ENCODE peak calls at places on chromosomes 1 and 21, in nine cellular contexts. N, W, K, A, M, S, J, Y and L are unnamed samples.

GRCh38 chr1:243831463-243831862 is 18.6 kb downstream of the AKT3 start:
- DNase-seq in N (no peak), W (no peak), K (no peak), A (no peak), M (no peak), S (no peak), J (no peak), Y (no peak), L (no peak)

GRCh38 chr21:46096997-46097825 is 701 bp upstream of the COL6A2 start:
- DNase-seq in N (no peak), W (peak; percentile 12), K (no peak), A (peak; percentile 11), M (peak; percentile 8), S (peak; percentile 6), J (no peak), Y (peak; percentile 48), L (peak; percentile 40)

GRCh38 chr1:29372108-29372507 is 135.8 kb downstream of the PTPRU start:
- DNase-seq in N (no peak), W (no peak), K (no peak), A (peak; percentile 65), M (no peak), S (no peak), J (no peak), Y (no peak), L (no peak)

GRCh38 chr1:4218619-4219018 is 318.5 kb upstream of the C1orf174 start:
- DNase-seq in N (no peak), W (no peak), K (no peak), A (no peak), M (no peak), S (no peak), J (no peak), Y (no peak), L (no peak)

GRCh38 chr1:116368241-116368640 is 4.8 kb upstream of the ATP1A1 start:
- DNase-seq in N (no peak), W (no peak), K (no peak), A (no peak), M (no peak), S (no peak), J (no peak), Y (no peak), L (no peak)

GRCh38 chr1:113326976-113327375 is 63.3 kb upstream of the MAGI3 start:
- DNase-seq in N (peak; percentile 49), W (no peak), K (no peak), A (no peak), M (no peak), S (no peak), J (no peak), Y (no peak), L (no peak)

GRCh38 chr1:169495050-169495740 is 9.5 kb upstream of the SLC19A2 start:
- DNase-seq in N (peak; percentile 65), W (no peak), K (no peak), A (no peak), M (no peak), S (no peak), J (no peak), Y (no peak), L (no peak)

GRCh38 chr1:60908159-60908558 is 174.2 kb upstream of the NFIA start:
- DNase-seq in N (peak; percentile 38), W (no peak), K (no peak), A (no peak), M (no peak), S (no peak), J (no peak), Y (no peak), L (no peak)

GRCh38 chr1:15065736-15066135 is 87.8 kb upstream of the TMEM51 start:
- DNase-seq in N (no peak), W (no peak), K (no peak), A (no peak), M (no peak), S (no peak), J (no peak), Y (no peak), L (no peak)

GRCh38 chr21:45511661-45512431 is 30.4 kb downstream of the SLC19A1 start:
- DNase-seq in N (no peak), W (no peak), K (no peak), A (peak; percentile 42), M (no peak), S (no peak), J (no peak), Y (no peak), L (peak; percentile 45)

GRCh38 chr1:175889044-175889443 is 145.6 kb upstream of the TNR start:
- DNase-seq in N (no peak), W (no peak), K (no peak), A (no peak), M (no peak), S (no peak), J (no peak), Y (no peak), L (no peak)

GRCh38 chr1:21149862-21150432 is 26.8 kb downstream of the EIF4G3 start:
- DNase-seq in N (peak; percentile 98), W (no peak), K (no peak), A (no peak), M (no peak), S (no peak), J (no peak), Y (peak; percentile 31), L (no peak)

GRCh38 chr1:231057410-231057809 is 17.4 kb upstream of the FAM89A start:
- DNase-seq in N (no peak), W (no peak), K (no peak), A (no peak), M (no peak), S (no peak), J (no peak), Y (no peak), L (no peak)

GRCh38 chr1:172658871-172659453 is at the start of gene FASLG:
- DNase-seq in N (no peak), W (no peak), K (no peak), A (no peak), M (no peak), S (no peak), J (no peak), Y (no peak), L (no peak)

GRCh38 chr1:228012555-228012954 is 5.8 kb downstream of the WNT3A start:
- DNase-seq in N (no peak), W (peak; percentile 4), K (no peak), A (no peak), M (no peak), S (peak; percentile 2), J (no peak), Y (no peak), L (no peak)

GRCh38 chr1:38028671-38029070 is 16.1 kb downstream of the UTP11 start:
- DNase-seq in N (no peak), W (peak; percentile 36), K (no peak), A (peak; percentile 20), M (no peak), S (no peak), J (no peak), Y (peak; percentile 49), L (no peak)

GRCh38 chr1:211332036-211332616 is 5.5 kb downstream of the TRAF5 start:
- DNase-seq in N (no peak), W (no peak), K (no peak), A (peak; percentile 50), M (no peak), S (no peak), J (no peak), Y (no peak), L (no peak)

GRCh38 chr1:14738235-14738634 is 139.8 kb downstream of the KAZN start:
- DNase-seq in N (no peak), W (no peak), K (no peak), A (no peak), M (no peak), S (no peak), J (no peak), Y (no peak), L (no peak)

GRCh38 chr1:15848143-15848928 is 829 bp downstream of the SPEN start:
- DNase-seq in N (no peak), W (no peak), K (no peak), A (peak; percentile 8), M (peak; percentile 51), S (no peak), J (peak; percentile 40), Y (peak; percentile 65), L (no peak)

GRCh38 chr1:113860891-113861290 is 10.6 kb downstream of the PTPN22 start:
- DNase-seq in N (peak; percentile 51), W (no peak), K (no peak), A (no peak), M (no peak), S (no peak), J (no peak), Y (no peak), L (no peak)

GRCh38 chr1:11610629-11611180 is 43.5 kb downstream of the FBXO2 start:
- DNase-seq in N (no peak), W (no peak), K (no peak), A (no peak), M (no peak), S (no peak), J (no peak), Y (no peak), L (no peak)

GRCh38 chr1:81869286-81869685 is 68.6 kb downstream of the ADGRL2 start:
- DNase-seq in N (no peak), W (no peak), K (no peak), A (no peak), M (no peak), S (no peak), J (no peak), Y (no peak), L (no peak)

GRCh38 chr1:153578936-153579335 is 13.3 kb upstream of the S100A2 start:
- DNase-seq in N (no peak), W (no peak), K (no peak), A (no peak), M (no peak), S (no peak), J (no peak), Y (no peak), L (no peak)

GRCh38 chr21:44485254-44485793 is 30.0 kb downstream of the LRRC3 start:
- DNase-seq in N (no peak), W (no peak), K (no peak), A (no peak), M (no peak), S (no peak), J (peak; percentile 37), Y (peak; percentile 87), L (no peak)
- TF ChIP-seq CTCF in N (no peak), W (no peak), K (no peak), A (no peak), M (peak; percentile 11), S (no peak), J (no peak), Y (peak; percentile 59), L (no peak)

GRCh38 chr21:32770514-32771133 is 931 bp downstream of the PAXBP1 start:
- DNase-seq in N (peak; percentile 20), W (no peak), K (no peak), A (no peak), M (no peak), S (no peak), J (no peak), Y (no peak), L (no peak)
- TF ChIP-seq CTCF in N (no peak), W (no peak), K (no peak), A (peak; percentile 3), M (no peak), S (no peak), J (no peak), Y (no peak), L (no peak)

GRCh38 chr21:31866077-31866511 is 6.7 kb upstream of the HUNK start:
- DNase-seq in N (peak; percentile 43), W (peak; percentile 73), K (peak; percentile 72), A (peak; percentile 94), M (peak; percentile 89), S (peak; percentile 92), J (peak; percentile 50), Y (peak; percentile 96), L (peak; percentile 52)
- TF ChIP-seq CTCF in N (peak; percentile 82), W (peak; percentile 37), K (peak; percentile 76), A (peak; percentile 93), M (peak; percentile 91), S (peak; percentile 91), J (peak; percentile 66), Y (peak; percentile 83), L (peak; percentile 89)

GRCh38 chr1:23555225-23555801 is 4.0 kb downstream of the ID3 start:
- DNase-seq in N (no peak), W (peak; percentile 51), K (no peak), A (peak; percentile 52), M (peak; percentile 41), S (no peak), J (no peak), Y (peak; percentile 64), L (no peak)
- TF ChIP-seq CTCF in N (no peak), W (no peak), K (no peak), A (no peak), M (no peak), S (peak; percentile 0), J (no peak), Y (no peak), L (peak; percentile 14)